ENCODE peak calls at places on chromosomes 2 and 18, in eight cellular contexts. Q is HepG2, O is Peyer's patch, E is tibial artery, T is foreskin fibroblast, G is esophagus squamous epithelium, W is cardiac muscle cell, C is WTC11. K is an unnamed sample.

GRCh38 chr2:44938287-44939073 is 3.0 kb upstream of the SIX3 start:
- DNase-seq in Q (peak; percentile 26), O (no peak), E (no peak), T (no peak), G (no peak), W (no peak), C (peak; percentile 63), K (no peak)

GRCh38 chr2:42756956-42757513 is 6.9 kb downstream of the OXER1 start:
- DNase-seq in Q (no peak), O (no peak), E (no peak), T (no peak), G (no peak), W (no peak), C (no peak), K (no peak)

GRCh38 chr2:200681731-200682130 is 95.9 kb downstream of the AOX1 start:
- DNase-seq in Q (no peak), O (no peak), E (no peak), T (no peak), G (no peak), W (peak; percentile 50), C (no peak), K (no peak)

GRCh38 chr2:138554123-138554522 is 52.6 kb downstream of the SPOPL start:
- DNase-seq in Q (no peak), O (no peak), E (no peak), T (no peak), G (no peak), W (no peak), C (no peak), K (no peak)

GRCh38 chr18:45566025-45566740 is 49.1 kb upstream of the SLC14A2 start:
- DNase-seq in Q (no peak), O (no peak), E (peak; percentile 71), T (peak; percentile 94), G (no peak), W (peak; percentile 94), C (no peak), K (no peak)

GRCh38 chr2:176710657-176711197 is 441.5 kb downstream of the MTX2 start:
- DNase-seq in Q (no peak), O (no peak), E (no peak), T (no peak), G (no peak), W (no peak), C (no peak), K (no peak)

GRCh38 chr2:163407296-163407695 is 328.5 kb downstream of the FIGN start:
- DNase-seq in Q (no peak), O (no peak), E (no peak), T (no peak), G (no peak), W (no peak), C (no peak), K (no peak)

GRCh38 chr2:99654419-99654818 is 164.6 kb upstream of the REV1 start:
- DNase-seq in Q (no peak), O (no peak), E (no peak), T (no peak), G (no peak), W (no peak), C (no peak), K (no peak)

GRCh38 chr2:60498176-60499081 is 55.0 kb downstream of the BCL11A start:
- DNase-seq in Q (no peak), O (peak; percentile 56), E (no peak), T (no peak), G (no peak), W (no peak), C (no peak), K (no peak)

GRCh38 chr18:1075310-1075709 is 170.6 kb downstream of the ADCYAP1 start:
- DNase-seq in Q (no peak), O (no peak), E (no peak), T (no peak), G (no peak), W (no peak), C (no peak), K (no peak)

GRCh38 chr2:170845343-170845742 is 28.7 kb downstream of the GAD1 start:
- DNase-seq in Q (no peak), O (no peak), E (no peak), T (no peak), G (no peak), W (no peak), C (peak; percentile 77), K (no peak)
- TF ChIP-seq CTCF in Q (peak; percentile 30), O (no peak), E (no peak), T (no peak), G (no peak), W (no peak), C (peak; percentile 73), K (no peak)

DNA sequence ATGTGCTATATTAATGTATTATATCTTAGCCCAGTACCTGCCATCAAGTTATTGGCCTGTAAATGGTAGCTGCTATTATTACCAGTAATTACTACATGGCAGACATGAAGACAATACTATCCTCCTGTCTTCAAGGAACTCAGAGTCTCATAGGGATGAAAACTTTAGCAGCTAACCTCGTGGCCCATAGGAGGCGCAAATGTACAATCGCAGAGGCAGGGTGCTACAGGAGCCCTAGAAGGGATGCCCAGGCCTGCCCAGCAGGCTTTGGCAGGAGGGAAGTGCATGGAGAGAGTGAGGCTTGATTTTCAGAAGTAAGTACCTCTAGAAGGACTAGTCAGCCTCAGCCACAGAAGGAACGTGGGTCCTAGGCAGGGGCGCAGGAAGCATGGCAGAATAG is 44.7 kb upstream of the KIDINS220 start:
- DNase-seq in Q (peak; percentile 43), O (no peak), E (no peak), T (peak; percentile 7), G (no peak), W (peak; percentile 47), C (peak; percentile 76), K (peak; percentile 32)
- TF ChIP-seq CTCF in Q (peak; percentile 80), O (peak; percentile 31), E (no peak), T (peak; percentile 39), G (no peak), W (peak; percentile 48), C (peak; percentile 53), K (no peak)

GRCh38 chr2:134771313-134771801 is 52.6 kb upstream of the TMEM163 start:
- DNase-seq in Q (no peak), O (no peak), E (no peak), T (no peak), G (no peak), W (no peak), C (no peak), K (no peak)
- TF ChIP-seq CTCF in Q (no peak), O (no peak), E (no peak), T (no peak), G (no peak), W (no peak), C (no peak), K (no peak)

GRCh38 chr2:164495491-164496223 is 125.6 kb downstream of the GRB14 start:
- DNase-seq in Q (peak; percentile 65), O (no peak), E (no peak), T (peak; percentile 14), G (no peak), W (peak; percentile 79), C (no peak), K (peak; percentile 28)
- TF ChIP-seq CTCF in Q (peak; percentile 65), O (peak; percentile 36), E (peak; percentile 43), T (peak; percentile 63), G (peak; percentile 31), W (peak; percentile 70), C (peak; percentile 34), K (no peak)

GRCh38 chr2:105894327-105894944 is 149.7 kb downstream of the NCK2 start:
- DNase-seq in Q (no peak), O (no peak), E (no peak), T (no peak), G (no peak), W (no peak), C (no peak), K (no peak)

GRCh38 chr2:105895995-105896764 is 151.5 kb downstream of the NCK2 start:
- DNase-seq in Q (no peak), O (no peak), E (no peak), T (no peak), G (no peak), W (no peak), C (no peak), K (no peak)

GRCh38 chr2:105890856-105891255 is 146.1 kb downstream of the NCK2 start:
- DNase-seq in Q (no peak), O (no peak), E (no peak), T (no peak), G (no peak), W (no peak), C (no peak), K (no peak)

GRCh38 chr2:105893011-105893995 is 148.6 kb downstream of the NCK2 start:
- DNase-seq in Q (no peak), O (no peak), E (no peak), T (peak; percentile 17), G (no peak), W (no peak), C (no peak), K (no peak)

DNA sequence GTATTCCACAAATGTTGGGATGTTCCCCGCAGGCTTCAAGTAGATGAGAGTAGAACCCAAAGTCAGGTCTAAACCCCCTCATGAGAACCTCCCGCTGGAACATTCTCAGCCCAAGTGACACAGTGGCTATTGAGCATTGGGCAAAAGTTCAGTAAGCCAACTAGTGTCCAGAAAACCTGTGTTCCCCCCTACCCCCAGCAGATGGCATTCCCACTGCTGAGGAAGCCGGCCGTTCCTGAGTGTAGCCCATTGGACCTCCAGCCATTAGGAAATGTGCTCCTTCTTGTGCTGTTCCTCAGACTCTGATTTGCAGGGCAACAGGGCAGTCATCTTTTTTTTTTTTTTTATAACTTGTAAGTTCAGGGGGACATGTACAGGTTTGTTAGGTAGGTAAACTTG is 152.1 kb downstream of the NCK2 start:
- DNase-seq in Q (peak; percentile 62), O (no peak), E (no peak), T (no peak), G (no peak), W (no peak), C (no peak), K (no peak)
- TF ChIP-seq CTCF in Q (peak; percentile 83), O (no peak), E (no peak), T (no peak), G (no peak), W (no peak), C (no peak), K (no peak)

GRCh38 chr2:127051780-127052067 is 55.2 kb downstream of the BIN1 start:
- DNase-seq in Q (no peak), O (no peak), E (no peak), T (no peak), G (no peak), W (no peak), C (no peak), K (no peak)

GRCh38 chr2:127049927-127050802 is 56.8 kb downstream of the BIN1 start:
- DNase-seq in Q (peak; percentile 24), O (peak; percentile 38), E (no peak), T (no peak), G (no peak), W (peak; percentile 69), C (peak; percentile 84), K (peak; percentile 78)

GRCh38 chr2:127052068-127052770 is 54.7 kb downstream of the BIN1 start:
- DNase-seq in Q (no peak), O (no peak), E (peak; percentile 19), T (no peak), G (no peak), W (no peak), C (peak; percentile 4), K (no peak)

GRCh38 chr2:127050803-127051115 is 56.2 kb downstream of the BIN1 start:
- DNase-seq in Q (no peak), O (no peak), E (no peak), T (no peak), G (no peak), W (no peak), C (peak; percentile 5), K (no peak)

GRCh38 chr2:127051116-127051779 is 55.7 kb downstream of the BIN1 start:
- DNase-seq in Q (no peak), O (no peak), E (peak; percentile 23), T (no peak), G (no peak), W (no peak), C (peak; percentile 17), K (no peak)
- TF ChIP-seq CTCF in Q (peak; percentile 51), O (no peak), E (no peak), T (no peak), G (no peak), W (no peak), C (no peak), K (no peak)

K was measured in Calu3.